ENCODE peak calls at places on chromosomes 4 and X, in seven cellular contexts. One of them, this sample, is unnamed.

GRCh38 chrX:48474127-48474526 is 1.9 kb upstream of the FTSJ1 start:
- DNase-seq in G401: no peak
- DNase-seq in BJ: no peak
- DNase-seq in NCI-H774: no peak
- DNase-seq in hypothalamus: no peak
- DNase-seq in fibroblast of mammary gland: peak
- DNase-seq in NCI-H1417: no peak
- DNase-seq in this sample: no peak

GRCh38 chr4:72430050-72430449 is 139.0 kb downstream of the ADAMTS3 start:
- DNase-seq in G401: no peak
- DNase-seq in BJ: no peak
- DNase-seq in NCI-H774: no peak
- DNase-seq in hypothalamus: no peak
- DNase-seq in fibroblast of mammary gland: peak
- DNase-seq in NCI-H1417: no peak
- DNase-seq in this sample: no peak

GRCh38 chrX:96619588-96619987 is 65.1 kb upstream of the DIAPH2 start:
- DNase-seq in G401: no peak
- DNase-seq in BJ: no peak
- DNase-seq in NCI-H774: no peak
- DNase-seq in hypothalamus: no peak
- DNase-seq in fibroblast of mammary gland: no peak
- DNase-seq in NCI-H1417: no peak
- DNase-seq in this sample: no peak

GRCh38 chr4:108465886-108466491 is 154.4 kb upstream of the RPL34 start:
- DNase-seq in G401: no peak
- DNase-seq in BJ: no peak
- DNase-seq in NCI-H774: no peak
- DNase-seq in hypothalamus: no peak
- DNase-seq in fibroblast of mammary gland: no peak
- DNase-seq in NCI-H1417: no peak
- DNase-seq in this sample: no peak

GRCh38 chr4:107380190-107380589 is 339.8 kb downstream of the PAPSS1 start:
- DNase-seq in G401: no peak
- DNase-seq in BJ: no peak
- DNase-seq in NCI-H774: no peak
- DNase-seq in hypothalamus: no peak
- DNase-seq in fibroblast of mammary gland: no peak
- DNase-seq in NCI-H1417: no peak
- DNase-seq in this sample: no peak

GRCh38 chr4:36841583-36842326 is 402.8 kb upstream of the NWD2 start:
- DNase-seq in G401: no peak
- DNase-seq in BJ: no peak
- DNase-seq in NCI-H774: no peak
- DNase-seq in hypothalamus: no peak
- DNase-seq in fibroblast of mammary gland: no peak
- DNase-seq in NCI-H1417: no peak
- DNase-seq in this sample: no peak

GRCh38 chr4:108359130-108359709 is 190.5 kb upstream of the LEF1 start:
- DNase-seq in G401: no peak
- DNase-seq in BJ: no peak
- DNase-seq in NCI-H774: no peak
- DNase-seq in hypothalamus: no peak
- DNase-seq in fibroblast of mammary gland: no peak
- DNase-seq in NCI-H1417: no peak
- DNase-seq in this sample: no peak

GRCh38 chr4:169557061-169557636 is 55.2 kb downstream of the NEK1 start:
- DNase-seq in G401: no peak
- DNase-seq in BJ: no peak
- DNase-seq in NCI-H774: no peak
- DNase-seq in hypothalamus: no peak
- DNase-seq in fibroblast of mammary gland: no peak
- DNase-seq in NCI-H1417: no peak
- DNase-seq in this sample: no peak

GRCh38 chr4:2702361-2702760 is 53.8 kb downstream of the TNIP2 start:
- DNase-seq in G401: no peak
- DNase-seq in BJ: no peak
- DNase-seq in NCI-H774: no peak
- DNase-seq in hypothalamus: no peak
- DNase-seq in fibroblast of mammary gland: no peak
- DNase-seq in NCI-H1417: no peak
- DNase-seq in this sample: no peak